ENCODE peak calls at places on chromosome 12, in nine cellular contexts. F is H9; I is CD8-positive, alpha-beta memory T cell; D is PC-9; E is A549; S is gastrocnemius medialis; H is ovary; C is aorta; J is esophagus squamous epithelium. L is an unnamed sample.

GRCh38 chr12:6914246-6914947 is at the start of gene ENO2:
- DNase-seq in F (peak), I (peak), D (peak), E (peak), S (peak), H (peak), C (peak), J (no peak), L (no peak)

GRCh38 chr12:3135522-3136461 is 58.6 kb downstream of the TSPAN9 start:
- DNase-seq in F (peak), I (no peak), D (peak), E (peak), S (peak), H (peak), C (peak), J (no peak), L (no peak)

GRCh38 chr12:6796576-6796975 is 7.2 kb downstream of the CD4 start:
- DNase-seq in F (no peak), I (no peak), D (no peak), E (no peak), S (no peak), H (no peak), C (no peak), J (no peak), L (no peak)

GRCh38 chr12:87274594-87275245 is 754.5 kb downstream of the C12orf50 start:
- DNase-seq in F (peak), I (no peak), D (no peak), E (peak), S (no peak), H (no peak), C (no peak), J (no peak), L (no peak)

GRCh38 chr12:105641742-105642141 is 311.3 kb downstream of the C12orf75 start:
- DNase-seq in F (no peak), I (no peak), D (no peak), E (no peak), S (no peak), H (no peak), C (no peak), J (no peak), L (no peak)

GRCh38 chr12:39443704-39444234 is 849 bp upstream of the KIF21A start:
- DNase-seq in F (no peak), I (no peak), D (no peak), E (peak), S (no peak), H (no peak), C (no peak), J (no peak), L (no peak)

GRCh38 chr12:65892905-65893304 is 68.6 kb downstream of the HMGA2 start:
- DNase-seq in F (no peak), I (no peak), D (no peak), E (no peak), S (no peak), H (no peak), C (no peak), J (no peak), L (no peak)

GRCh38 chr12:25421651-25422150 is 131.4 kb downstream of the LMNTD1 start:
- DNase-seq in F (no peak), I (no peak), D (no peak), E (no peak), S (no peak), H (no peak), C (no peak), J (no peak), L (no peak)

GRCh38 chr12:83225806-83226205 is 539.1 kb downstream of the TMTC2 start:
- DNase-seq in F (no peak), I (no peak), D (no peak), E (no peak), S (no peak), H (no peak), C (no peak), J (no peak), L (no peak)

GRCh38 chr12:111224196-111225066 is 144.5 kb downstream of the PHETA1 start:
- DNase-seq in F (no peak), I (no peak), D (no peak), E (no peak), S (no peak), H (no peak), C (no peak), J (no peak), L (no peak)

GRCh38 chr12:115323223-115323905 is 639.4 kb upstream of the TBX3 start:
- DNase-seq in F (no peak), I (no peak), D (no peak), E (no peak), S (no peak), H (no peak), C (no peak), J (no peak), L (no peak)

GRCh38 chr12:40622246-40622838 is 69.9 kb upstream of the CNTN1 start:
- DNase-seq in F (peak), I (no peak), D (peak), E (peak), S (no peak), H (peak), C (peak), J (no peak), L (no peak)

GRCh38 chr12:26699237-26699636 is 133.8 kb downstream of the ITPR2 start:
- DNase-seq in F (no peak), I (no peak), D (no peak), E (no peak), S (no peak), H (no peak), C (no peak), J (no peak), L (no peak)

GRCh38 chr12:57983150-57983857 is 41.9 kb downstream of the ATP23 start:
- DNase-seq in F (no peak), I (no peak), D (peak), E (no peak), S (no peak), H (peak), C (no peak), J (no peak), L (no peak)

GRCh38 chr12:67754933-67755697 is 106.6 kb downstream of the DYRK2 start:
- DNase-seq in F (no peak), I (no peak), D (no peak), E (no peak), S (no peak), H (peak), C (no peak), J (no peak), L (no peak)

GRCh38 chr12:25698782-25699181 is 145.7 kb upstream of the LMNTD1 start:
- DNase-seq in F (no peak), I (no peak), D (no peak), E (no peak), S (no peak), H (no peak), C (no peak), J (no peak), L (no peak)

GRCh38 chr12:31732926-31733548 is 4.2 kb upstream of the AMN1 start:
- DNase-seq in F (peak), I (no peak), D (peak), E (peak), S (no peak), H (no peak), C (no peak), J (no peak), L (no peak)

DNA sequence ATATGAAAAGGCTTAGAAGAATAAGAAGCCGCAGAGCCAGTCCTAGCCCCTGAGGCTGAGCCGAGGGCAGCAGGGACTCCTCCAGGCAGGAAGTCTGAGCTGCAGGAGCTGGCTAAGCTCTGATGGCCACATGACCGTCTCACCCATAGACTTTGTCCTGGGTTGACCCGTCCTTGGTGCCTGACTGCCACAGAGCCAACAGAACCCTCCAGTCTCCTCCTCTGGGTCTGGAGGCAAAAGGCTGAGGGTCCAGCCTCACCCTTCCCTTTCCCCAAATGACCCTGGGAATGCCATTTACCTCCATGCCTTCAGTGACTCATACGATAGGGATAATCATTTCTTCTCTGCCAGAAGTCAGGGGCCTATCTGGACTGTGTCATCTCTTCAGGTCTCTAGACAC is 1.5 kb downstream of the KRT71 start:
- DNase-seq in F (no peak), I (no peak), D (peak), E (no peak), S (no peak), H (no peak), C (peak), J (no peak), L (no peak)
- H3K27ac ChIP-seq in F (no peak), I (no peak), D (no peak), E (no peak), S (no peak), H (no peak), C (no peak), J (no peak), L (no peak)

GRCh38 chr12:88914967-88915366 is 334.7 kb upstream of the KITLG start:
- DNase-seq in F (no peak), I (no peak), D (no peak), E (no peak), S (no peak), H (no peak), C (no peak), J (no peak), L (no peak)
- H3K27ac ChIP-seq in F (no peak), I (no peak), D (no peak), E (no peak), S (no peak), H (no peak), C (no peak), J (no peak), L (no peak)

GRCh38 chr12:54431911-54432814 is 13.1 kb upstream of the ITGA5 start:
- DNase-seq in F (peak), I (no peak), D (peak), E (no peak), S (peak), H (peak), C (peak), J (no peak), L (peak)

GRCh38 chr12:54430471-54431075 is 11.5 kb upstream of the ITGA5 start:
- DNase-seq in F (no peak), I (no peak), D (no peak), E (no peak), S (no peak), H (no peak), C (no peak), J (no peak), L (no peak)

GRCh38 chr12:54437243-54437642 is 18.2 kb upstream of the ITGA5 start:
- DNase-seq in F (no peak), I (no peak), D (no peak), E (no peak), S (no peak), H (no peak), C (no peak), J (no peak), L (no peak)

GRCh38 chr12:54429014-54429471 is 10.0 kb upstream of the ITGA5 start:
- DNase-seq in F (no peak), I (no peak), D (no peak), E (no peak), S (no peak), H (no peak), C (no peak), J (no peak), L (no peak)

DNA sequence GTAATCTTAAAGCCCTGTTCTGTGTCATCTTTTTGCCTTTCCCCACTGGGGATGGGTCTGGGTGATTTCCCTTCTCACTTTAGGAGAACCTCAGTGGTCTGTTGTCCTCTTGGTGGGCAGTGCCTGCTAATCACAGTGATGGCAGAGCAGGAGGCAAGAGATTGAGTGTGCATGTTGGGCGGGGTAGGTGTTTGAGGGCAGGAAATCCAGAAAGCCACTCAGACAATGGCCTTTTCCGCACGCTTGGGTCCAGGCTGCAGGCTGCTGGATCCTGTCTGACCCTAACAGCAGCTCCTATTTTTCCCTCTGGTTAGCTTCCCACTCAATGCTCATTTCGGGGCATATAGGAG is 13.7 kb upstream of the ITGA5 start:
- DNase-seq in F (no peak), I (no peak), D (no peak), E (no peak), S (no peak), H (no peak), C (no peak), J (no peak), L (no peak)
- H3K27ac ChIP-seq in F (no peak), I (peak), D (no peak), E (no peak), S (peak), H (peak), C (no peak), J (peak), L (peak)

DNA sequence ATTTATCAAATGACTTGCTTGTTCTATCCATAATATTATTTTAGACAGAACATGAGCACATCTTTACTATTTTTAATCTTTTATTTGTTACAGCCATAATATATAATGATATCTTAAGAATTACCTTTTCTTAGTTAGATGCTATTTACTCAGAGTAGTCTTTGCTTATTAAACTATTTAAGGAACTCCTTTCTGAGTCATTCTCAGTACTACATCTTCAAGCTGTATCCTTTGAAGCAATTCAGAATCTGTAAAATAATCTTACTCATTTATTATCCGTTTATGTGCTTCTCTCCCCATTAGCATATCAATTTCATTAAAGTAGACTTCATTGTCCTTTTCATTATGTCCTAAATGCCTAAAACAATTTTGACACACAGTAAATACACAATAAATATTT is 240.4 kb upstream of the FAR2 start:
- DNase-seq in F (no peak), I (no peak), D (no peak), E (no peak), S (no peak), H (no peak), C (no peak), J (no peak), L (no peak)
- H3K27ac ChIP-seq in F (no peak), I (no peak), D (no peak), E (no peak), S (no peak), H (no peak), C (no peak), J (no peak), L (no peak)

GRCh38 chr12:98638009-98638408 is 6.6 kb downstream of the IKBIP start:
- DNase-seq in F (no peak), I (no peak), D (no peak), E (no peak), S (no peak), H (no peak), C (no peak), J (no peak), L (no peak)
- H3K27ac ChIP-seq in F (no peak), I (no peak), D (no peak), E (no peak), S (no peak), H (no peak), C (no peak), J (no peak), L (no peak)

DNA sequence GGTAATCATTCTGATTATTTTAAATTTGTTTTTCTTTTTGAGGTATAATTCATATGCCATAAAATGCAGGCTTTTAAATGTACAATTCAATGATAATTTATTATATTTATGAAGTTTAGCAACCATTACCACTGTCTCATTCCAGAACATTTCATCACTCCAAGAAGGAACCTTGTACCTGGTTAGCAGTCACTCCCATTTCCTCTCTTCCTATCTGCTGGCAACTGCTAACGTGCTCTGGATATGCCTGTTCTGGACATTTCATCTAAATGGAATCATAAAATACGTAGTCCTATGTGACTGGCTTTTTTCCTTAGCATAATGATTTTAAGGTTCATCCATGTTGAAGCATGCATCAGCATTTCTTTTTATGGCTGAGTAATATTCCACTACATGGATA is 15.5 kb downstream of the CPSF6 start:
- DNase-seq in F (no peak), I (no peak), D (no peak), E (no peak), S (no peak), H (no peak), C (no peak), J (no peak), L (no peak)
- H3K27ac ChIP-seq in F (no peak), I (no peak), D (no peak), E (no peak), S (no peak), H (no peak), C (no peak), J (no peak), L (no peak)

GRCh38 chr12:95390192-95390591 is 83.8 kb upstream of the METAP2 start:
- DNase-seq in F (no peak), I (no peak), D (no peak), E (no peak), S (no peak), H (no peak), C (no peak), J (no peak), L (no peak)

GRCh38 chr12:95385646-95386045 is 88.3 kb upstream of the METAP2 start:
- DNase-seq in F (no peak), I (no peak), D (no peak), E (no peak), S (peak), H (peak), C (no peak), J (no peak), L (no peak)

GRCh38 chr12:95384785-95385184 is 89.2 kb upstream of the METAP2 start:
- DNase-seq in F (no peak), I (no peak), D (no peak), E (no peak), S (peak), H (no peak), C (no peak), J (no peak), L (no peak)

GRCh38 chr12:95385246-95385645 is 88.7 kb upstream of the METAP2 start:
- DNase-seq in F (no peak), I (no peak), D (no peak), E (no peak), S (peak), H (peak), C (peak), J (no peak), L (no peak)

GRCh38 chr12:95386056-95386455 is 87.9 kb upstream of the METAP2 start:
- DNase-seq in F (no peak), I (no peak), D (no peak), E (no peak), S (no peak), H (no peak), C (no peak), J (no peak), L (no peak)
- H3K27ac ChIP-seq in F (no peak), I (no peak), D (no peak), E (no peak), S (peak), H (peak), C (peak), J (peak), L (peak)

GRCh38 chr12:14955876-14956811 is 5.3 kb downstream of the ARHGDIB start:
- DNase-seq in F (no peak), I (no peak), D (no peak), E (no peak), S (no peak), H (no peak), C (no peak), J (no peak), L (no peak)

GRCh38 chr12:14959126-14959440 is 2.3 kb downstream of the ARHGDIB start:
- DNase-seq in F (no peak), I (no peak), D (no peak), E (no peak), S (no peak), H (no peak), C (no peak), J (no peak), L (no peak)

GRCh38 chr12:14959463-14959862 is 1.9 kb downstream of the ARHGDIB start:
- DNase-seq in F (no peak), I (no peak), D (no peak), E (no peak), S (no peak), H (no peak), C (no peak), J (no peak), L (no peak)

GRCh38 chr12:14958361-14959125 is 2.9 kb downstream of the ARHGDIB start:
- DNase-seq in F (no peak), I (no peak), D (no peak), E (no peak), S (no peak), H (no peak), C (no peak), J (no peak), L (no peak)

DNA sequence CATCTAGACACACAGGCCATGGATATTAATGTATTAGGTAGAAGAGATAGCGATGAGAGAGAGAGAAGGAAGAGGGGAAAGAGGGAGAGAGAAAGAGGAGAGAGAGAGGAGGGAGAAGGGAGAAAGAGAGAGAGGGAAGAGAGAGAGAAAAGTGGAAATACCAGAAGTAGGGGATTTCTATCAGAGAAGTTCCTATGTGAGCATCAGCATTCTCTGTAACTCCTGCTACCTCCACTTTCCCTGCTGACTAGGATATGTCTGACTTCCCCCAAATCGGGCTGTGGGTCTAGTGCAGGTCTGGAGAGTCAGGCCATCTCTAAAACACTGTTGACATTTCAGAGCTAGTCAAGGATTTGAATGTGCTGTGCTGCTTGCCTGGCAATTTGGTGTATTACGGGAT is 3.6 kb downstream of the ARHGDIB start:
- DNase-seq in F (no peak), I (no peak), D (no peak), E (no peak), S (no peak), H (no peak), C (no peak), J (no peak), L (no peak)
- H3K27ac ChIP-seq in F (no peak), I (peak), D (no peak), E (no peak), S (peak), H (no peak), C (no peak), J (peak), L (peak)